ENCODE peak calls at places on chromosomes 7 and 10, in eight cellular contexts. Q is GM13977; H is WTC11; K is choroid plexus epithelial cell; S is A673; P is ovary; B is CD8-positive, alpha-beta T cell; F is bronchial epithelial cell. R is an unnamed sample.

GRCh38 chr7:77258593-77258992 is 59.0 kb upstream of the FGL2 start:
- DNase-seq in P (no peak), Q (no peak), B (no peak), H (no peak), S (no peak), F (no peak), K (no peak), R (no peak)

GRCh38 chr7:28409716-28410627 is 2.3 kb upstream of the CREB5 start:
- DNase-seq in F (no peak), H (peak), S (peak), B (no peak), Q (peak), K (peak), P (peak), R (peak)

GRCh38 chr7:158042156-158042880 is 545.3 kb downstream of the PTPRN2 start:
- DNase-seq in S (no peak), P (no peak), B (no peak), Q (no peak), K (no peak), F (no peak), H (no peak), R (no peak)

GRCh38 chr10:61232780-61233179 is 220.4 kb downstream of the TMEM26 start:
- DNase-seq in K (no peak), S (no peak), B (no peak), F (no peak), Q (no peak), H (no peak), P (no peak), R (no peak)

GRCh38 chr7:134954197-134955082 is 31.9 kb upstream of the AGBL3 start:
- DNase-seq in B (no peak), Q (peak), P (no peak), H (no peak), K (peak), F (peak), S (peak), R (no peak)

GRCh38 chr7:93882481-93882880 is 8.1 kb downstream of the TFPI2 start:
- DNase-seq in K (no peak), Q (no peak), B (no peak), F (no peak), S (no peak), P (no peak), H (no peak), R (no peak)

GRCh38 chr10:77541944-77542343 is 95.7 kb downstream of the KCNMA1 start:
- DNase-seq in F (no peak), S (no peak), H (no peak), P (no peak), Q (no peak), B (no peak), K (no peak), R (no peak)

GRCh38 chr10:60395711-60396110 is 6.0 kb upstream of the ANK3 start:
- DNase-seq in P (no peak), H (no peak), B (no peak), S (no peak), F (no peak), Q (no peak), K (no peak), R (no peak)

GRCh38 chr7:135326636-135327280 is 93.1 kb downstream of the STRA8 start:
- DNase-seq in S (no peak), H (no peak), Q (no peak), P (no peak), K (peak), B (no peak), F (peak), R (no peak)

GRCh38 chr10:35659456-35659855 is 17.4 kb upstream of the FZD8 start:
- DNase-seq in S (no peak), B (no peak), F (no peak), Q (no peak), H (no peak), P (no peak), K (no peak), R (no peak)

GRCh38 chr10:58412502-58412961 is 27.3 kb downstream of the TFAM start:
- DNase-seq in P (no peak), S (no peak), B (no peak), H (peak), F (peak), K (peak), Q (no peak), R (peak)

GRCh38 chr10:61404771-61405170 is 48.4 kb downstream of the TMEM26 start:
- DNase-seq in B (no peak), K (peak), Q (no peak), S (peak), H (no peak), P (no peak), F (peak), R (no peak)

GRCh38 chr7:74203157-74203556 is 6.6 kb upstream of the LAT2 start:
- DNase-seq in P (no peak), H (no peak), S (peak), K (peak), F (peak), B (no peak), Q (no peak), R (no peak)

GRCh38 chr7:3259711-3260424 is 41.2 kb upstream of the SDK1 start:
- DNase-seq in S (no peak), F (no peak), Q (no peak), P (peak), K (peak), B (no peak), H (no peak), R (peak)

GRCh38 chr7:102024769-102025391 is 207.5 kb downstream of the CUX1 start:
- DNase-seq in K (peak), H (no peak), B (no peak), P (no peak), Q (no peak), F (no peak), S (no peak), R (no peak)

GRCh38 chr10:59913547-59914237 is 7.3 kb upstream of the CCDC6 start:
- DNase-seq in B (no peak), F (no peak), P (no peak), S (no peak), Q (no peak), K (no peak), H (no peak), R (no peak)

GRCh38 chr10:6445671-6446278 is 134.3 kb downstream of the PRKCQ start:
- DNase-seq in F (peak), S (peak), K (peak), Q (peak), P (peak), B (peak), H (peak), R (peak)

GRCh38 chr7:143345428-143345900 is 17.0 kb downstream of the FAM131B start:
- DNase-seq in H (peak), K (peak), S (peak), P (no peak), Q (no peak), B (peak), F (peak), R (peak)

GRCh38 chr10:97913554-97913953 is 63.9 kb downstream of the GOLGA7B start:
- DNase-seq in Q (no peak), F (no peak), K (no peak), B (no peak), P (no peak), S (no peak), H (no peak), R (no peak)

GRCh38 chr7:153829523-153829922 is 222.7 kb upstream of the DPP6 start:
- DNase-seq in F (no peak), H (no peak), P (no peak), B (no peak), K (no peak), Q (no peak), S (no peak), R (no peak)

GRCh38 chr7:14748461-14748860 is 154.1 kb downstream of the DGKB start:
- DNase-seq in K (peak), B (no peak), P (no peak), F (peak), S (peak), Q (no peak), H (no peak), R (peak)

GRCh38 chr10:75407296-75407715 is 5.7 kb upstream of the ZNF503 start:
- DNase-seq in B (no peak), K (no peak), F (no peak), P (peak), Q (peak), H (peak), S (no peak), R (no peak)

GRCh38 chr10:57338823-57339558 is 928.7 kb downstream of the IPMK start:
- DNase-seq in S (peak), B (no peak), K (peak), F (peak), H (no peak), Q (peak), P (no peak), R (peak)

GRCh38 chr10:118948784-118949183 is 80.7 kb upstream of the NANOS1 start:
- DNase-seq in S (no peak), P (no peak), H (no peak), B (no peak), K (no peak), Q (no peak), F (no peak), R (no peak)

GRCh38 chr10:45427956-45428338 is 53.9 kb downstream of the ALOX5 start:
- DNase-seq in Q (no peak), B (no peak), S (no peak), P (no peak), K (no peak), F (no peak), H (no peak), R (no peak)

GRCh38 chr7:122412886-122413285 is 108.3 kb upstream of the FEZF1 start:
- DNase-seq in K (peak), B (no peak), Q (no peak), F (peak), H (no peak), P (peak), S (peak), R (peak)

GRCh38 chr7:44291066-44291732 is 34.2 kb downstream of the CAMK2B start:
- DNase-seq in P (peak), F (no peak), Q (no peak), S (no peak), H (peak), B (no peak), K (peak), R (peak)

GRCh38 chr10:132449051-132449825 is 52.2 kb downstream of the PWWP2B start:
- DNase-seq in P (no peak), Q (no peak), K (no peak), B (no peak), F (peak), S (no peak), H (peak), R (no peak)

GRCh38 chr10:5413012-5413938 is 918 bp downstream of the NET1 start:
- DNase-seq in K (peak), S (peak), B (no peak), Q (peak), F (peak), P (peak), H (no peak), R (peak)

GRCh38 chr10:89771684-89772083 is 70.3 kb downstream of the KIF20B start:
- DNase-seq in K (no peak), F (no peak), S (no peak), H (no peak), P (no peak), B (no peak), Q (no peak), R (no peak)

GRCh38 chr10:24723386-24723787 is 300 bp downstream of the ARHGAP21 start:
- DNase-seq in B (no peak), H (no peak), K (peak), S (peak), F (no peak), Q (peak), P (no peak), R (no peak)

GRCh38 chr10:111821876-111822275 is 361.7 kb downstream of the GPAM start:
- DNase-seq in B (no peak), P (no peak), Q (no peak), S (no peak), K (no peak), H (no peak), F (no peak), R (no peak)

GRCh38 chr10:121928528-121928884 is 675 bp upstream of the ATE1 start:
- DNase-seq in B (no peak), F (no peak), H (no peak), S (no peak), Q (peak), P (no peak), K (peak), R (no peak)

GRCh38 chr7:104973909-104974415 is 40.0 kb upstream of the KMT2E start:
- DNase-seq in H (no peak), B (no peak), Q (no peak), F (peak), K (peak), S (peak), P (no peak), R (peak)

DNA sequence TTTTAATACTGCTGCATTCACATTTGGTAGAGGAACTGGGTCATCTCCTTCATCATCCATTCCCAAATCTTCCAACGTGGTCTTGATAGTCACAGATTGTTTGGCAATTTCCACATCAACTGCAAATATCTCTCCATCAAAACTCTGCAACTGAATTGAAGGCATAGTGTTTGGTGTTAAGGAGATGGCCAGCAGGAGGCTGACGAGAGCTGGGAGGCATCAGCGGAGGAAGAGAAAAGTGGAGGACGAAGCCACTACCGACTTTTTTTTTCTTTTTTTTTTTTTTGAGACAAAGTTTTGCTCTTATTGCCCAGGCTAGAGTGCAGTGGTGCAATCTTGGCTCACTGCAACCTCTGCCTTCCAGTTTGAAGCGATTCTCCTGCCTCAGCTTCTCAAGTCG is 205.0 kb upstream of the KCTD7 start:
- DNase-seq in K (no peak), H (no peak), S (no peak), P (no peak), F (no peak), Q (no peak), B (no peak), R (no peak)
- TF ChIP-seq CTCF in K (no peak), H (no peak), S (no peak), P (no peak), F (no peak), Q (no peak), B (no peak), R (no peak)

DNA sequence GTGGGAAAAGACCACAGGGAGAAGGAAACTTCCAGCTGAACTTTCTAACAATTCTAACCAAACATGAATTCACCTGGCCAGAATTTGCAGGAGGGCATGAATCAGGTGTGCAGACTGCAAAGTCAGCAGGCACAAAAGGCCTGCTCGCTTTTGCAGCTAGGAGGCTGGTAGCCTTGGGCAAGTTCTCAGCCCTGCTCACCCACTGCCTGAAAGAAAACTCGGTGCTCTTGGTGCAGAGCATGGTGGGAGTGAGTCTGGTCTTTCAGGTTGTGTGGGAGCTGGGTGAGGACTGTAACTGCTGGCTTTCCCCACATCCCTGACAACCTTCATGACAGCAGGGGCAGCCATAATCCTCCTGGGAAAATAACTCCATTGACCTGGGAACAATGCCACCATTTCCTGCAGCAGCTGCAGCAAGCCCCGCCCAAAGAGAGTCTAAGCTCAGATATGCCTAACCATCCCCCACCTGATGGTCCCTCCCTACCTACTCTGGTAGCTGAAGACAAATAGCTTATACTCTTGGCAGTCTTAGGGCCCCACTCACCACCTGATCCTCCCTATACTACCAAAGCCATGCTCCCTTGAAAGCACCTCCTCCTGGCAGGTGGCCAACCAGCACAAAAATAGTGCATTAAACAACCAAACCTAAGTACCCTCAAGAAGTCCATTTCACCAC is 31.6 kb downstream of the ZNF117 start:
- DNase-seq in H (peak), P (no peak), S (peak), B (no peak), Q (no peak), K (no peak), F (no peak), R (no peak)
- TF ChIP-seq CTCF in H (no peak), P (no peak), S (no peak), B (no peak), Q (no peak), K (no peak), F (no peak), R (no peak)

DNA sequence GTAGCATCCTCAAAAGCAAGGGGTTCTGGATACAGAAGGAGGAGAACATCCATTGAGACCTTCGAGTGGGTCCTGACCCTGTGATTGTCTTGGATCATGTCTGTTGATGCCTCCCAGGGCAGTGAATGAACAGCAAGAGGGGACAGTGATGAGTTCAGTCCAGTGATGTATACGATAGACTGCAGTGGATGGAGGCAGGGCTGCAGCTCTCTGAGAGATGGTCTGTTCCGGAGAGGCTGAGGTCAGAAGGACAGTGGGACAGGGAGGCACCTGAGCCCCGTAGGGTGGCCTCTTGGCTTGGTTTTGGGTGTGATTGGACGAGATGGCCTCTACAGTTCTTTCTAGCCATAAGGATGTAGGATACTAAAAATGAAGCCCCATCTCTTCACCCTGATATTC is 280.4 kb downstream of the CAMK1D start:
- DNase-seq in P (no peak), S (no peak), F (no peak), B (no peak), Q (no peak), H (no peak), K (no peak), R (no peak)
- TF ChIP-seq CTCF in P (no peak), S (no peak), F (no peak), B (no peak), Q (no peak), H (no peak), K (no peak), R (no peak)

GRCh38 chr7:116671681-116672595 is at the start of gene MET:
- DNase-seq in B (no peak), K (peak), P (peak), S (peak), F (peak), Q (peak), H (peak), R (peak)
- TF ChIP-seq CTCF in B (no peak), K (peak), P (no peak), S (peak), F (peak), Q (peak), H (no peak), R (peak)

DNA sequence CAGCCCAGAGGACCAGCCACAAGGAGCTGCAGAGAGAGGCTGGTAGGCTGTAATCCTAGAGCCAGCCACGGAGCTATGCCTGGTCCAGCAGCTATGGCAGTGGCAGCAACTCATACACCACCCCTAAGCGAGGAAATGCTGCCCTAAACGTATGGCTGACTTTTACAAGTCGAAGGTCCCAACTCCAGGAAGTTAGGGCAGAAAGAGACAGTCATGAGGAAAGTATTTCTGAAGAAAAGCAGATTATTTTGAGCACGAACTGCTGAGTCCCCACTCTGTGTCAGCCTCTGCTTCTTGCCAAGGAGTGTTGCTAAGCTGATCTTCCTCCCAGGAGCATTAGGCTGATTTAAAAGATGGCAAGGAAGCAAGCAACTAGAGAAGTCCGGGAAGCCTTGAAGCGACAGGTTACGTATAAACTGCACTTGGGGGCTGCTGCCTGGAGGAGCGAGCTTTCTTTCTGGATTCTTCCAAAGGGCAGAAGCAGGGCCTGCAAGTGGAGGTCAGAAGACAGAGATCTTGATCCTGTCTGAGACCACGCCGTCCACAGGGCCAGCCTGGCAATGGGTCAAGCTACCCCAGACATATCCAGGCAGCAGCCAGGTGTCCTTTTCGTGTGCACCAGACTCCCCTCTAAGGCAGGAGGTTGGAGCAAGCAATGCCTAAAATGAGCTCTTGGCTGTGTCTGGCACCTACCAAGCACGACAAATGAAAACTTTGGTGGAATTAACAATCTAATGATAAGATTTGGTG is 39.4 kb downstream of the PLXNA4 start:
- DNase-seq in P (no peak), S (no peak), Q (no peak), K (no peak), H (no peak), B (no peak), F (no peak), R (no peak)
- TF ChIP-seq CTCF in P (no peak), S (no peak), Q (no peak), K (no peak), H (no peak), B (no peak), F (no peak), R (no peak)

GRCh38 chr10:26505491-26505890 is 67.3 kb downstream of the APBB1IP start:
- DNase-seq in H (no peak), F (no peak), Q (no peak), B (no peak), S (no peak), P (no peak), K (no peak), R (no peak)

GRCh38 chr10:26508016-26508415 is 69.9 kb downstream of the APBB1IP start:
- DNase-seq in S (no peak), F (no peak), B (no peak), P (no peak), H (no peak), K (no peak), Q (no peak), R (no peak)

GRCh38 chr10:26507441-26507840 is 69.3 kb downstream of the APBB1IP start:
- DNase-seq in F (no peak), S (no peak), H (no peak), K (no peak), P (no peak), B (no peak), Q (no peak), R (no peak)

GRCh38 chr10:26502988-26503387 is 64.8 kb downstream of the APBB1IP start:
- DNase-seq in K (no peak), B (no peak), F (no peak), Q (no peak), P (no peak), H (no peak), S (no peak), R (no peak)

GRCh38 chr10:26503911-26504310 is 65.8 kb downstream of the APBB1IP start:
- DNase-seq in P (no peak), S (no peak), H (peak), Q (no peak), K (no peak), B (no peak), F (no peak), R (no peak)
- TF ChIP-seq CTCF in P (no peak), S (peak), H (no peak), Q (peak), K (no peak), B (peak), F (no peak), R (peak)

GRCh38 chr10:106904209-106904608 is 260.3 kb downstream of the SORCS1 start:
- DNase-seq in S (no peak), B (no peak), H (no peak), P (no peak), K (no peak), F (no peak), Q (no peak), R (no peak)

GRCh38 chr10:106898441-106898840 is 266.1 kb downstream of the SORCS1 start:
- DNase-seq in K (no peak), B (no peak), F (no peak), Q (no peak), P (no peak), S (no peak), H (no peak), R (no peak)

GRCh38 chr10:106894675-106895074 is 269.8 kb downstream of the SORCS1 start:
- DNase-seq in B (no peak), K (no peak), P (no peak), Q (no peak), H (no peak), S (no peak), F (no peak), R (no peak)

GRCh38 chr10:106897631-106898161 is 266.8 kb downstream of the SORCS1 start:
- DNase-seq in B (no peak), K (no peak), S (no peak), F (no peak), P (peak), Q (no peak), H (no peak), R (no peak)

GRCh38 chr10:106900041-106900674 is 264.3 kb downstream of the SORCS1 start:
- DNase-seq in S (peak), B (no peak), F (no peak), P (no peak), Q (no peak), H (no peak), K (no peak), R (no peak)
- TF ChIP-seq CTCF in S (no peak), B (no peak), F (no peak), P (no peak), Q (no peak), H (no peak), K (no peak), R (no peak)